ENCODE peak calls at places on chromosome 18, in four cellular contexts. E, Y, V and U are unnamed samples.
A peak's percentile ranks its signal among the peaks of the same experiment; 100 is the strongest.

GRCh38 chr18:23302514-23302851 is 150.6 kb upstream of the RIOK3 start:
- DNase-seq in E (no peak), Y (no peak), V (no peak), U (no peak)

GRCh38 chr18:38330573-38330972 is 765.0 kb upstream of the CELF4 start:
- DNase-seq in E (no peak), Y (no peak), V (no peak), U (no peak)

GRCh38 chr18:49045585-49045984 is 94.8 kb upstream of the SMAD7 start:
- DNase-seq in E (no peak), Y (no peak), V (no peak), U (no peak)

GRCh38 chr18:27608742-27609141 is 423.6 kb upstream of the CHST9 start:
- DNase-seq in E (peak; percentile 3), Y (no peak), V (no peak), U (no peak)

GRCh38 chr18:67618061-67618460 is 101.5 kb upstream of the DSEL start:
- DNase-seq in E (no peak), Y (no peak), V (no peak), U (no peak)

GRCh38 chr18:2920546-2921343 is 73.9 kb downstream of the EMILIN2 start:
- DNase-seq in E (no peak), Y (no peak), V (no peak), U (no peak)

GRCh38 chr18:21686282-21687105 is 18.1 kb downstream of the ABHD3 start:
- DNase-seq in E (peak; percentile 31), Y (no peak), V (no peak), U (no peak)

GRCh38 chr18:22985250-22985649 is 52.1 kb downstream of the RBBP8 start:
- DNase-seq in E (no peak), Y (no peak), V (no peak), U (no peak)

GRCh38 chr18:54387631-54388030 is 29.9 kb downstream of the C18orf54 start:
- DNase-seq in E (peak; percentile 40), Y (no peak), V (no peak), U (no peak)

GRCh38 chr18:42574871-42575270 is 540.6 kb downstream of the RIT2 start:
- DNase-seq in E (no peak), Y (no peak), V (no peak), U (no peak)

GRCh38 chr18:48024891-48025660 is 94.6 kb upstream of the SMAD2 start:
- DNase-seq in E (no peak), Y (no peak), V (no peak), U (peak; percentile 39)

GRCh38 chr18:36708366-36708765 is 120.4 kb downstream of the TPGS2 start:
- DNase-seq in E (no peak), Y (no peak), V (no peak), U (no peak)

GRCh38 chr18:58263055-58263732 is 219.2 kb downstream of the NEDD4L start:
- DNase-seq in E (peak; percentile 43), Y (no peak), V (no peak), U (no peak)

GRCh38 chr18:3411854-3412268 is 38.1 kb upstream of the TGIF1 start:
- DNase-seq in E (no peak), Y (no peak), V (no peak), U (no peak)

DNA sequence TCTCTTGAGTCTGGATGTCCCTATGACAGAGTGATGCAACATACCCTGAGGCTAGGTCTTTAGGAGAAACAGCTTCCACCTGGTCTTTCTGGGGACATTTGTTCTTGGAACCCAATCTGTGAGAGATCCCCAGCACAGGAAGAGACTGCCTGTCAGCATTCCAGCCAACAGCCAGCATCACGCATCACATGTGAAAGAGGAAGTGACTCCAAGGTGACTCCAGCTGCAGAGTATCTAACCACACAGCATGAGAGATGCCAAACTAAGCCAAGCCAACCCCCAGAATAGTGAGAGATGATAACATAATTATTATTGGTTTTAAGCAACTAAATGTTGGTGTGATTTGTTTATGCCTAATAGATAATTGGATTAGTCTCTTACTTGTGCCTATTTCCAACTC is 35.7 kb downstream of the C18orf63 start:
- DNase-seq in E (peak; percentile 81), Y (no peak), V (no peak), U (no peak)
- TF ChIP-seq CTCF in E (no peak), Y (no peak), V (no peak), U (no peak)

GRCh38 chr18:7681261-7681660 is 114.1 kb downstream of the PTPRM start:
- DNase-seq in E (no peak), Y (no peak), V (no peak), U (no peak)
- TF ChIP-seq CTCF in E (no peak), Y (no peak), V (no peak), U (no peak)

GRCh38 chr18:5031216-5031615 is 165.8 kb downstream of the AKAIN1 start:
- DNase-seq in E (no peak), Y (no peak), V (no peak), U (no peak)

DNA sequence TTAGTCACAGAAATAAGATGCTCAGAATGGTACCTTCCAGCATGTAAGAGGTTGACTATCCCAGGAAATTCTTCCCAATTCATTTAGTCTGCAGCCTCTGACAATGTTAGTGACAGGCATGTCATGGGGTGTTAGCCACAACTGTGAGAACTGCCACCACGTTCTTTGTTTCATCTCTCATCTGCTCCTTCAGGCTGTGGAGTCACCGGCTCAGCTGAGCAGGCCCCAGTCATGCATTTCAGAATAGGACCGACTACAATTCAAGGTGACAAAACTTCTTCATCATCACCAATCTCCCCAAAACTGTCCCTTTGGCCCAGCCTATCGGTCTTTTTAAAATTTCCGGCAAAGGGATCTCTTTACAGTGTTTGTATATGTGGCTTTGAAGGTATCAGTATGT is 167.4 kb downstream of the AKAIN1 start:
- DNase-seq in E (no peak), Y (no peak), V (no peak), U (no peak)
- TF ChIP-seq CTCF in E (no peak), Y (no peak), V (no peak), U (no peak)

DNA sequence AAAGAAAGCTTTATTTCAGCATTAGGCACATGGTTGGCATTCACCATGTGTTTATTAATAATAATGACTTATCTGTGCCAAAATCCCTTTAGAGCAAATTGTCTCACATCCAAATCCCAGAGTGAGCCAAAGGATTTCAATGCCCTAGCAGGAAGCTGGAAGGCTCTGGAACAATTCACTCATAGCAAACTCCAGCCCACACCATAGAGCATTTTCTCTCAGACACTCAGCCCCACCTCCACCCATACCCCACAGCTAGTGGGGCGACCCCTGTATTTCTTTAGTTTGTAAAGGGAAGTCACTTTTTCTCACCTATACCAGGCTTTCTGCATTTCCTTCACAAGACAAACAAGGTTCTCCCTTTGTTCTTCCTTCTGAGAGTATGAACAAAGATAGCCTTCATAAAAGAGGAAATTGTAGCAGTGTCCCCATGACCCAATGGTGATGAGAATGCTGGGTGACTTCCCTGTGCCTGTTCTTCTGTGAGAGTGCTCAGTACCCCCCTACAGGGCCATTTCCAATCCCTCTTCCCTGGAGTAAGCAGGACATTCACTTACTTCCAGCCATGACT is 100.1 kb upstream of the APCDD1 start:
- DNase-seq in E (no peak), Y (no peak), V (no peak), U (no peak)
- TF ChIP-seq CTCF in E (no peak), Y (no peak), V (no peak), U (no peak)

GRCh38 chr18:79466591-79466990 is 70.9 kb downstream of the NFATC1 start:
- DNase-seq in E (no peak), Y (no peak), V (no peak), U (no peak)
- TF ChIP-seq CTCF in E (no peak), Y (no peak), V (no peak), U (no peak)

DNA sequence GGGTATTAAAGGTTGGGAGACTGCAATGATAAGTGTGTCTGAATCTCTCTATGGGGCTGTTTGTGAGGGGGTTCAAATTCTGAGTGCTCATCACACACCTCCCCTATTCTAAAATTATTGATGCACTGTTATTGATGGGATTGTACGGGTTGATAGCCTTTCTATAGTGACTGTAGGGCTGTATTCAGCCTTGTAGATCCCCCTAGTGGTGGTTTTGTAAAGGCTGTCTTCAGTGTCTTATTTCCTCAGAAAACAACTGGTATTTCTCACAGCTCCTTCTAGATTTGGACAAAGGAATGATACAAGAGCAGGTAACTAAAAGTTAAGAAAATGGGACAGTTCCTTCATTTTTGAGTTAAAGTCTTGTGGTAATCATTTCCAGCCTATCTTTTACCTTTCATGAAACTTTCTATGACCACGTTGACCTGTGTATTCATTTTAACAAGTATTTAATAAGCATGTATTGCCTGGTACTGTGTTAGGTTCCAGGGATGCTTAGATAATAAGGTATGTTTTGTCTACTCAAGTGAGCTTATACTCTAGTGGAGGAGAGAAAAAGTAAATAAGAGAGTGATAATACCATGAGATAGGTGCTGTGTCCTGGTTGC is 21.2 kb downstream of the SMAD4 start:
- DNase-seq in E (peak; percentile 73), Y (no peak), V (no peak), U (no peak)
- TF ChIP-seq CTCF in E (peak; percentile 91), Y (peak; percentile 64), V (peak; percentile 26), U (peak; percentile 88)

GRCh38 chr18:7568426-7568825 is 1.3 kb downstream of the PTPRM start:
- DNase-seq in E (no peak), Y (peak; percentile 28), V (no peak), U (no peak)
- TF ChIP-seq CTCF in E (no peak), Y (no peak), V (no peak), U (no peak)